ENCODE peak calls at places on chromosomes 3 and 15, in nine cellular contexts. One of them, this sample, is unnamed.
A peak's percentile ranks its signal among the peaks of the same experiment; 100 is the strongest.

GRCh38 chr3:32448686-32449474 is 53.8 kb downstream of the CMTM6 start:
- DNase-seq in HT1080: no peak
- DNase-seq in NCI-H748 treated with DMSO at 0.1 percent for 48 hours: no peak
- DNase-seq in B cell: no peak
- DNase-seq in COR-L47: no peak
- DNase-seq in stimulated activated effector memory CD8-positive, alpha-beta T cell treated with anti-CD3 and anti-CD28 coated beads, Interleukin-12 subunit alpha, Interleukin-12 subunit beta, amount 100 ng/mL, for 72 hours: no peak
- DNase-seq in progenitor cell of endocrine pancreas: no peak
- DNase-seq in NCI-H774: no peak
- DNase-seq in fibroblast of pulmonary artery: no peak
- DNase-seq in this sample: peak; percentile 9

GRCh38 chr3:59771760-59772159 is 721.9 kb upstream of the CFAP20DC start:
- DNase-seq in HT1080: peak; percentile 83
- DNase-seq in fibroblast of pulmonary artery: peak; percentile 53
- DNase-seq in stimulated activated effector memory CD8-positive, alpha-beta T cell treated with anti-CD3 and anti-CD28 coated beads, Interleukin-12 subunit alpha, Interleukin-12 subunit beta, amount 100 ng/mL, for 72 hours: no peak
- DNase-seq in progenitor cell of endocrine pancreas: no peak
- DNase-seq in NCI-H748 treated with DMSO at 0.1 percent for 48 hours: no peak
- DNase-seq in NCI-H774: no peak
- DNase-seq in COR-L47: no peak
- DNase-seq in B cell: no peak
- DNase-seq in this sample: peak; percentile 23

GRCh38 chr3:112053229-112053628 is 18.7 kb downstream of the TMPRSS7 start:
- DNase-seq in progenitor cell of endocrine pancreas: no peak
- DNase-seq in NCI-H748 treated with DMSO at 0.1 percent for 48 hours: no peak
- DNase-seq in NCI-H774: no peak
- DNase-seq in fibroblast of pulmonary artery: no peak
- DNase-seq in COR-L47: no peak
- DNase-seq in stimulated activated effector memory CD8-positive, alpha-beta T cell treated with anti-CD3 and anti-CD28 coated beads, Interleukin-12 subunit alpha, Interleukin-12 subunit beta, amount 100 ng/mL, for 72 hours: no peak
- DNase-seq in B cell: no peak
- DNase-seq in HT1080: no peak
- DNase-seq in this sample: no peak

GRCh38 chr15:83207622-83208356 is at the start of gene HDGFL3:
- DNase-seq in progenitor cell of endocrine pancreas: peak; percentile 49
- DNase-seq in fibroblast of pulmonary artery: peak; percentile 57
- DNase-seq in HT1080: peak; percentile 35
- DNase-seq in NCI-H748 treated with DMSO at 0.1 percent for 48 hours: no peak
- DNase-seq in NCI-H774: peak; percentile 54
- DNase-seq in B cell: peak; percentile 38
- DNase-seq in COR-L47: peak; percentile 68
- DNase-seq in stimulated activated effector memory CD8-positive, alpha-beta T cell treated with anti-CD3 and anti-CD28 coated beads, Interleukin-12 subunit alpha, Interleukin-12 subunit beta, amount 100 ng/mL, for 72 hours: peak; percentile 11
- DNase-seq in this sample: peak; percentile 79

GRCh38 chr3:193980905-193981304 is 155.0 kb upstream of the HES1 start:
- DNase-seq in progenitor cell of endocrine pancreas: no peak
- DNase-seq in NCI-H748 treated with DMSO at 0.1 percent for 48 hours: no peak
- DNase-seq in HT1080: no peak
- DNase-seq in COR-L47: no peak
- DNase-seq in B cell: no peak
- DNase-seq in stimulated activated effector memory CD8-positive, alpha-beta T cell treated with anti-CD3 and anti-CD28 coated beads, Interleukin-12 subunit alpha, Interleukin-12 subunit beta, amount 100 ng/mL, for 72 hours: no peak
- DNase-seq in fibroblast of pulmonary artery: no peak
- DNase-seq in NCI-H774: no peak
- DNase-seq in this sample: no peak

GRCh38 chr15:31307270-31308184 is 19.1 kb upstream of the KLF13 start:
- DNase-seq in COR-L47: peak; percentile 56
- DNase-seq in NCI-H748 treated with DMSO at 0.1 percent for 48 hours: no peak
- DNase-seq in progenitor cell of endocrine pancreas: peak; percentile 6
- DNase-seq in B cell: no peak
- DNase-seq in fibroblast of pulmonary artery: no peak
- DNase-seq in NCI-H774: no peak
- DNase-seq in HT1080: no peak
- DNase-seq in stimulated activated effector memory CD8-positive, alpha-beta T cell treated with anti-CD3 and anti-CD28 coated beads, Interleukin-12 subunit alpha, Interleukin-12 subunit beta, amount 100 ng/mL, for 72 hours: no peak
- DNase-seq in this sample: no peak

GRCh38 chr15:30038667-30039523 is 43.9 kb upstream of the GOLGA8J start:
- DNase-seq in HT1080: peak; percentile 53
- DNase-seq in NCI-H774: no peak
- DNase-seq in stimulated activated effector memory CD8-positive, alpha-beta T cell treated with anti-CD3 and anti-CD28 coated beads, Interleukin-12 subunit alpha, Interleukin-12 subunit beta, amount 100 ng/mL, for 72 hours: no peak
- DNase-seq in fibroblast of pulmonary artery: no peak
- DNase-seq in NCI-H748 treated with DMSO at 0.1 percent for 48 hours: no peak
- DNase-seq in B cell: no peak
- DNase-seq in COR-L47: peak; percentile 63
- DNase-seq in progenitor cell of endocrine pancreas: no peak
- DNase-seq in this sample: peak; percentile 23

GRCh38 chr3:2714856-2715255 is 395.3 kb downstream of the IL5RA start:
- DNase-seq in B cell: no peak
- DNase-seq in fibroblast of pulmonary artery: no peak
- DNase-seq in NCI-H774: no peak
- DNase-seq in stimulated activated effector memory CD8-positive, alpha-beta T cell treated with anti-CD3 and anti-CD28 coated beads, Interleukin-12 subunit alpha, Interleukin-12 subunit beta, amount 100 ng/mL, for 72 hours: no peak
- DNase-seq in NCI-H748 treated with DMSO at 0.1 percent for 48 hours: no peak
- DNase-seq in HT1080: no peak
- DNase-seq in progenitor cell of endocrine pancreas: no peak
- DNase-seq in COR-L47: no peak
- DNase-seq in this sample: no peak

GRCh38 chr15:57607570-57608000 is 15.9 kb downstream of the MYZAP start:
- DNase-seq in NCI-H774: no peak
- DNase-seq in HT1080: peak; percentile 93
- DNase-seq in fibroblast of pulmonary artery: peak; percentile 67
- DNase-seq in B cell: no peak
- DNase-seq in stimulated activated effector memory CD8-positive, alpha-beta T cell treated with anti-CD3 and anti-CD28 coated beads, Interleukin-12 subunit alpha, Interleukin-12 subunit beta, amount 100 ng/mL, for 72 hours: no peak
- DNase-seq in NCI-H748 treated with DMSO at 0.1 percent for 48 hours: no peak
- DNase-seq in progenitor cell of endocrine pancreas: no peak
- DNase-seq in COR-L47: no peak
- DNase-seq in this sample: peak; percentile 34

GRCh38 chr15:73345658-73346057 is 23.1 kb downstream of the HCN4 start:
- DNase-seq in stimulated activated effector memory CD8-positive, alpha-beta T cell treated with anti-CD3 and anti-CD28 coated beads, Interleukin-12 subunit alpha, Interleukin-12 subunit beta, amount 100 ng/mL, for 72 hours: no peak
- DNase-seq in NCI-H748 treated with DMSO at 0.1 percent for 48 hours: peak; percentile 76
- DNase-seq in B cell: no peak
- DNase-seq in COR-L47: peak; percentile 88
- DNase-seq in NCI-H774: peak; percentile 93
- DNase-seq in HT1080: no peak
- DNase-seq in fibroblast of pulmonary artery: no peak
- DNase-seq in progenitor cell of endocrine pancreas: no peak
- DNase-seq in this sample: no peak

GRCh38 chr3:197224034-197224444 is 74.4 kb downstream of the DLG1 start:
- DNase-seq in stimulated activated effector memory CD8-positive, alpha-beta T cell treated with anti-CD3 and anti-CD28 coated beads, Interleukin-12 subunit alpha, Interleukin-12 subunit beta, amount 100 ng/mL, for 72 hours: no peak
- DNase-seq in B cell: peak; percentile 38
- DNase-seq in COR-L47: peak; percentile 51
- DNase-seq in NCI-H774: peak; percentile 34
- DNase-seq in progenitor cell of endocrine pancreas: no peak
- DNase-seq in NCI-H748 treated with DMSO at 0.1 percent for 48 hours: peak; percentile 8
- DNase-seq in fibroblast of pulmonary artery: peak; percentile 76
- DNase-seq in HT1080: peak; percentile 51
- DNase-seq in this sample: peak; percentile 67

GRCh38 chr15:51075364-51075763 is 19.3 kb downstream of the TNFAIP8L3 start:
- DNase-seq in NCI-H774: no peak
- DNase-seq in progenitor cell of endocrine pancreas: no peak
- DNase-seq in NCI-H748 treated with DMSO at 0.1 percent for 48 hours: no peak
- DNase-seq in HT1080: no peak
- DNase-seq in B cell: no peak
- DNase-seq in fibroblast of pulmonary artery: no peak
- DNase-seq in stimulated activated effector memory CD8-positive, alpha-beta T cell treated with anti-CD3 and anti-CD28 coated beads, Interleukin-12 subunit alpha, Interleukin-12 subunit beta, amount 100 ng/mL, for 72 hours: no peak
- DNase-seq in COR-L47: no peak
- DNase-seq in this sample: no peak

GRCh38 chr3:139339219-139339906 is 4.5 kb upstream of the MRPS22 start:
- DNase-seq in COR-L47: no peak
- DNase-seq in stimulated activated effector memory CD8-positive, alpha-beta T cell treated with anti-CD3 and anti-CD28 coated beads, Interleukin-12 subunit alpha, Interleukin-12 subunit beta, amount 100 ng/mL, for 72 hours: no peak
- DNase-seq in progenitor cell of endocrine pancreas: no peak
- DNase-seq in B cell: no peak
- DNase-seq in HT1080: no peak
- DNase-seq in NCI-H774: no peak
- DNase-seq in NCI-H748 treated with DMSO at 0.1 percent for 48 hours: no peak
- DNase-seq in fibroblast of pulmonary artery: no peak
- DNase-seq in this sample: no peak

GRCh38 chr3:18423401-18424212 is 1.5 kb downstream of the SATB1 start:
- DNase-seq in stimulated activated effector memory CD8-positive, alpha-beta T cell treated with anti-CD3 and anti-CD28 coated beads, Interleukin-12 subunit alpha, Interleukin-12 subunit beta, amount 100 ng/mL, for 72 hours: no peak
- DNase-seq in NCI-H748 treated with DMSO at 0.1 percent for 48 hours: peak; percentile 17
- DNase-seq in NCI-H774: no peak
- DNase-seq in HT1080: peak; percentile 59
- DNase-seq in B cell: peak; percentile 48
- DNase-seq in fibroblast of pulmonary artery: peak; percentile 64
- DNase-seq in progenitor cell of endocrine pancreas: no peak
- DNase-seq in COR-L47: no peak
- DNase-seq in this sample: peak; percentile 42

GRCh38 chr3:195802795-195803194 is 8.9 kb downstream of the MUC4 start:
- DNase-seq in B cell: no peak
- DNase-seq in COR-L47: no peak
- DNase-seq in NCI-H748 treated with DMSO at 0.1 percent for 48 hours: no peak
- DNase-seq in progenitor cell of endocrine pancreas: no peak
- DNase-seq in fibroblast of pulmonary artery: no peak
- DNase-seq in NCI-H774: no peak
- DNase-seq in HT1080: no peak
- DNase-seq in stimulated activated effector memory CD8-positive, alpha-beta T cell treated with anti-CD3 and anti-CD28 coated beads, Interleukin-12 subunit alpha, Interleukin-12 subunit beta, amount 100 ng/mL, for 72 hours: no peak
- DNase-seq in this sample: no peak

GRCh38 chr15:63246691-63247464 is 30.5 kb upstream of the APH1B start:
- DNase-seq in progenitor cell of endocrine pancreas: no peak
- DNase-seq in NCI-H774: no peak
- DNase-seq in B cell: no peak
- DNase-seq in COR-L47: no peak
- DNase-seq in HT1080: no peak
- DNase-seq in fibroblast of pulmonary artery: peak; percentile 90
- DNase-seq in stimulated activated effector memory CD8-positive, alpha-beta T cell treated with anti-CD3 and anti-CD28 coated beads, Interleukin-12 subunit alpha, Interleukin-12 subunit beta, amount 100 ng/mL, for 72 hours: no peak
- DNase-seq in NCI-H748 treated with DMSO at 0.1 percent for 48 hours: no peak
- DNase-seq in this sample: no peak

GRCh38 chr3:142873569-142873968 is 15.3 kb downstream of the PCOLCE2 start:
- DNase-seq in HT1080: no peak
- DNase-seq in fibroblast of pulmonary artery: no peak
- DNase-seq in COR-L47: no peak
- DNase-seq in B cell: no peak
- DNase-seq in stimulated activated effector memory CD8-positive, alpha-beta T cell treated with anti-CD3 and anti-CD28 coated beads, Interleukin-12 subunit alpha, Interleukin-12 subunit beta, amount 100 ng/mL, for 72 hours: no peak
- DNase-seq in NCI-H774: no peak
- DNase-seq in NCI-H748 treated with DMSO at 0.1 percent for 48 hours: no peak
- DNase-seq in progenitor cell of endocrine pancreas: no peak
- DNase-seq in this sample: no peak

GRCh38 chr15:51623386-51623938 is 891 bp upstream of the DMXL2 start:
- DNase-seq in HT1080: peak; percentile 6
- DNase-seq in COR-L47: peak; percentile 56
- DNase-seq in B cell: no peak
- DNase-seq in NCI-H748 treated with DMSO at 0.1 percent for 48 hours: peak; percentile 36
- DNase-seq in stimulated activated effector memory CD8-positive, alpha-beta T cell treated with anti-CD3 and anti-CD28 coated beads, Interleukin-12 subunit alpha, Interleukin-12 subunit beta, amount 100 ng/mL, for 72 hours: no peak
- DNase-seq in NCI-H774: no peak
- DNase-seq in fibroblast of pulmonary artery: peak; percentile 8
- DNase-seq in progenitor cell of endocrine pancreas: no peak
- DNase-seq in this sample: peak; percentile 50

GRCh38 chr15:101320501-101321052 is 25.5 kb upstream of the SNRPA1 start:
- DNase-seq in stimulated activated effector memory CD8-positive, alpha-beta T cell treated with anti-CD3 and anti-CD28 coated beads, Interleukin-12 subunit alpha, Interleukin-12 subunit beta, amount 100 ng/mL, for 72 hours: peak; percentile 14
- DNase-seq in progenitor cell of endocrine pancreas: no peak
- DNase-seq in HT1080: peak; percentile 79
- DNase-seq in NCI-H774: peak; percentile 29
- DNase-seq in fibroblast of pulmonary artery: peak; percentile 57
- DNase-seq in COR-L47: no peak
- DNase-seq in B cell: peak; percentile 34
- DNase-seq in NCI-H748 treated with DMSO at 0.1 percent for 48 hours: no peak
- DNase-seq in this sample: no peak

GRCh38 chr3:183116051-183116614 is 16.8 kb upstream of the MCCC1 start:
- DNase-seq in B cell: peak; percentile 88
- DNase-seq in NCI-H748 treated with DMSO at 0.1 percent for 48 hours: peak; percentile 95
- DNase-seq in stimulated activated effector memory CD8-positive, alpha-beta T cell treated with anti-CD3 and anti-CD28 coated beads, Interleukin-12 subunit alpha, Interleukin-12 subunit beta, amount 100 ng/mL, for 72 hours: no peak
- DNase-seq in progenitor cell of endocrine pancreas: peak; percentile 72
- DNase-seq in NCI-H774: peak; percentile 100
- DNase-seq in fibroblast of pulmonary artery: no peak
- DNase-seq in COR-L47: peak; percentile 100
- DNase-seq in HT1080: no peak
- DNase-seq in this sample: peak; percentile 98

GRCh38 chr3:129571605-129572547 is 28.9 kb downstream of the H1-8 start:
- DNase-seq in COR-L47: no peak
- DNase-seq in stimulated activated effector memory CD8-positive, alpha-beta T cell treated with anti-CD3 and anti-CD28 coated beads, Interleukin-12 subunit alpha, Interleukin-12 subunit beta, amount 100 ng/mL, for 72 hours: no peak
- DNase-seq in HT1080: no peak
- DNase-seq in B cell: no peak
- DNase-seq in fibroblast of pulmonary artery: no peak
- DNase-seq in progenitor cell of endocrine pancreas: no peak
- DNase-seq in NCI-H774: no peak
- DNase-seq in NCI-H748 treated with DMSO at 0.1 percent for 48 hours: no peak
- DNase-seq in this sample: no peak

GRCh38 chr3:150180349-150180748 is 209.7 kb upstream of the PFN2 start:
- DNase-seq in HT1080: no peak
- DNase-seq in NCI-H748 treated with DMSO at 0.1 percent for 48 hours: no peak
- DNase-seq in stimulated activated effector memory CD8-positive, alpha-beta T cell treated with anti-CD3 and anti-CD28 coated beads, Interleukin-12 subunit alpha, Interleukin-12 subunit beta, amount 100 ng/mL, for 72 hours: no peak
- DNase-seq in progenitor cell of endocrine pancreas: no peak
- DNase-seq in B cell: no peak
- DNase-seq in fibroblast of pulmonary artery: peak; percentile 77
- DNase-seq in NCI-H774: no peak
- DNase-seq in COR-L47: no peak
- DNase-seq in this sample: peak; percentile 20

GRCh38 chr15:47754312-47754711 is 37.0 kb downstream of the SEMA6D start:
- DNase-seq in HT1080: no peak
- DNase-seq in COR-L47: no peak
- DNase-seq in stimulated activated effector memory CD8-positive, alpha-beta T cell treated with anti-CD3 and anti-CD28 coated beads, Interleukin-12 subunit alpha, Interleukin-12 subunit beta, amount 100 ng/mL, for 72 hours: no peak
- DNase-seq in NCI-H774: no peak
- DNase-seq in NCI-H748 treated with DMSO at 0.1 percent for 48 hours: no peak
- DNase-seq in fibroblast of pulmonary artery: no peak
- DNase-seq in progenitor cell of endocrine pancreas: no peak
- DNase-seq in B cell: no peak
- DNase-seq in this sample: peak; percentile 6

GRCh38 chr15:31349233-31350141 is 22.9 kb downstream of the KLF13 start:
- DNase-seq in NCI-H774: no peak
- DNase-seq in COR-L47: no peak
- DNase-seq in HT1080: no peak
- DNase-seq in progenitor cell of endocrine pancreas: no peak
- DNase-seq in NCI-H748 treated with DMSO at 0.1 percent for 48 hours: no peak
- DNase-seq in stimulated activated effector memory CD8-positive, alpha-beta T cell treated with anti-CD3 and anti-CD28 coated beads, Interleukin-12 subunit alpha, Interleukin-12 subunit beta, amount 100 ng/mL, for 72 hours: no peak
- DNase-seq in B cell: no peak
- DNase-seq in fibroblast of pulmonary artery: no peak
- DNase-seq in this sample: no peak

GRCh38 chr15:37995461-37996347 is 61.3 kb downstream of the TMCO5A start:
- DNase-seq in HT1080: peak; percentile 46
- DNase-seq in NCI-H774: peak; percentile 21
- DNase-seq in COR-L47: no peak
- DNase-seq in progenitor cell of endocrine pancreas: no peak
- DNase-seq in B cell: peak; percentile 44
- DNase-seq in fibroblast of pulmonary artery: peak; percentile 87
- DNase-seq in stimulated activated effector memory CD8-positive, alpha-beta T cell treated with anti-CD3 and anti-CD28 coated beads, Interleukin-12 subunit alpha, Interleukin-12 subunit beta, amount 100 ng/mL, for 72 hours: no peak
- DNase-seq in NCI-H748 treated with DMSO at 0.1 percent for 48 hours: no peak
- DNase-seq in this sample: peak; percentile 80

GRCh38 chr3:59908280-59908679 is 858.5 kb upstream of the CFAP20DC start:
- DNase-seq in B cell: no peak
- DNase-seq in stimulated activated effector memory CD8-positive, alpha-beta T cell treated with anti-CD3 and anti-CD28 coated beads, Interleukin-12 subunit alpha, Interleukin-12 subunit beta, amount 100 ng/mL, for 72 hours: no peak
- DNase-seq in COR-L47: no peak
- DNase-seq in HT1080: no peak
- DNase-seq in NCI-H748 treated with DMSO at 0.1 percent for 48 hours: no peak
- DNase-seq in NCI-H774: no peak
- DNase-seq in fibroblast of pulmonary artery: no peak
- DNase-seq in progenitor cell of endocrine pancreas: no peak
- DNase-seq in this sample: no peak

This sample was measured in DMS53.